ENCODE peak calls at places on chromosomes 13 and 19, in nine cellular contexts. T is stimulated activated CD4-positive, alpha-beta T cell treated with anti-CD3 and anti-CD28 coated beads, Interleukin-2, amount 100 ng/mL, for 24 hours; S is AG10803; I is cerebellum; Y is neural progenitor cell; P is pancreas; E is heart right ventricle; C is GM04504; N is GM12892. H is an unnamed sample.

GRCh38 chr13:40813662-40814454 is 24.4 kb downstream of the SLC25A15 start:
- DNase-seq in E (no peak), I (no peak), S (no peak), C (no peak), N (no peak), Y (peak; percentile 41), T (no peak), P (no peak), H (no peak)

GRCh38 chr19:13089139-13089856 is 13.4 kb downstream of the LYL1 start:
- DNase-seq in N (peak; percentile 70), C (no peak), P (no peak), Y (peak; percentile 61), T (no peak), I (no peak), S (no peak), E (no peak), H (peak; percentile 41)

GRCh38 chr13:48775285-48775684 is 121.6 kb downstream of the CYSLTR2 start:
- DNase-seq in I (no peak), E (no peak), T (no peak), P (no peak), S (peak; percentile 75), N (no peak), C (peak; percentile 58), Y (no peak), H (no peak)

GRCh38 chr13:28485551-28485950 is 9.4 kb downstream of the FLT1 start:
- DNase-seq in N (no peak), I (no peak), S (no peak), P (no peak), C (no peak), T (no peak), E (no peak), Y (no peak), H (no peak)

GRCh38 chr13:74056829-74057564 is 77.2 kb downstream of the KLF12 start:
- DNase-seq in I (no peak), E (peak; percentile 59), P (no peak), S (no peak), C (no peak), T (no peak), Y (peak; percentile 36), N (no peak), H (no peak)

GRCh38 chr13:112060431-112060830 is 6.5 kb upstream of the SOX1 start:
- DNase-seq in N (no peak), E (no peak), Y (no peak), T (no peak), S (no peak), I (no peak), P (no peak), C (no peak), H (no peak)

GRCh38 chr13:94312511-94313191 is 166.8 kb downstream of the DCT start:
- DNase-seq in N (no peak), C (no peak), Y (peak; percentile 56), P (no peak), S (no peak), I (no peak), E (no peak), T (no peak), H (no peak)

GRCh38 chr13:59906413-59907027 is 257.2 kb downstream of the DIAPH3 start:
- DNase-seq in I (peak; percentile 8), E (no peak), P (no peak), S (peak; percentile 51), Y (peak; percentile 33), N (no peak), T (no peak), C (peak; percentile 10), H (no peak)

GRCh38 chr19:56678205-56678604 is 6.6 kb upstream of the ZNF835 start:
- DNase-seq in I (no peak), N (no peak), Y (no peak), S (no peak), T (no peak), C (no peak), E (no peak), P (no peak), H (no peak)

GRCh38 chr13:113836917-113837553 is 26.8 kb downstream of the GAS6 start:
- DNase-seq in S (peak; percentile 96), P (no peak), Y (no peak), I (no peak), T (no peak), C (peak; percentile 79), E (peak; percentile 64), N (no peak), H (no peak)

GRCh38 chr19:50922316-50922853 is 11.2 kb upstream of the KLK4 start:
- DNase-seq in C (peak; percentile 46), S (peak; percentile 68), E (peak; percentile 50), I (peak; percentile 79), T (peak; percentile 77), N (peak; percentile 75), P (peak; percentile 81), Y (peak; percentile 91), H (peak; percentile 66)

GRCh38 chr19:37078717-37079032 is 442 bp downstream of the ZNF420 start:
- DNase-seq in Y (no peak), E (no peak), P (no peak), I (no peak), N (no peak), T (no peak), C (no peak), S (no peak), H (no peak)

H was measured in T-cell.